ENCODE peak calls at places on chromosomes 4 and X, in six cellular contexts. I is spleen, O is stomach, X is lower leg skin, Q is adrenal gland, L is upper lobe of left lung. P is an unnamed sample.

GRCh38 chrX:137025930-137026329 is 7.9 kb downstream of the GPR101 start:
- DNase-seq in I (no peak), L (no peak), O (no peak), Q (no peak), X (no peak), P (no peak)

GRCh38 chr4:184343400-184344177 is 125.9 kb upstream of the ENPP6 start:
- DNase-seq in X (peak; percentile 62), Q (peak; percentile 86), L (peak; percentile 88), O (peak; percentile 77), I (peak; percentile 91), P (peak; percentile 93)

GRCh38 chr4:107740950-107741701 is 21.1 kb upstream of the PAPSS1 start:
- DNase-seq in L (no peak), O (no peak), I (no peak), X (no peak), Q (peak; percentile 67), P (no peak)

GRCh38 chr4:82638479-82638878 is 76.7 kb upstream of the TMEM150C start:
- DNase-seq in X (no peak), I (no peak), Q (no peak), L (no peak), O (no peak), P (no peak)

GRCh38 chr4:3836802-3837601 is 70.8 kb downstream of the ADRA2C start:
- DNase-seq in I (no peak), O (no peak), Q (peak; percentile 31), L (no peak), X (no peak), P (no peak)

GRCh38 chr4:95220205-95221175 is 328.3 kb downstream of the UNC5C start:
- DNase-seq in X (no peak), I (no peak), Q (no peak), L (no peak), O (no peak), P (no peak)

GRCh38 chr4:184097240-184097619 is 120.4 kb downstream of the ENPP6 start:
- DNase-seq in X (peak; percentile 34), I (peak; percentile 89), Q (peak; percentile 46), O (peak; percentile 37), L (peak; percentile 39), P (no peak)

GRCh38 chr4:79209822-79210635 is 115.8 kb downstream of the NAA11 start:
- DNase-seq in Q (no peak), X (peak; percentile 27), O (no peak), I (peak; percentile 44), L (no peak), P (no peak)

GRCh38 chr4:186727977-186728519 is 4.4 kb upstream of the FAT1 start:
- DNase-seq in O (no peak), L (no peak), X (no peak), Q (no peak), I (no peak), P (peak; percentile 39)

GRCh38 chr4:8746523-8747466 is 124.8 kb downstream of the HMX1 start:
- DNase-seq in L (peak; percentile 7), I (peak; percentile 44), Q (no peak), O (no peak), X (no peak), P (no peak)

GRCh38 chr4:103451341-103451740 is 253.2 kb upstream of the CENPE start:
- DNase-seq in L (no peak), O (no peak), X (no peak), I (no peak), Q (no peak), P (no peak)

GRCh38 chr4:186724861-186725419 is 1.3 kb upstream of the FAT1 start:
- DNase-seq in L (no peak), X (no peak), I (no peak), Q (no peak), O (no peak), P (peak; percentile 87)

GRCh38 chr4:143558823-143559756 is 45.6 kb downstream of the SMARCA5 start:
- DNase-seq in L (peak; percentile 88), X (peak; percentile 20), Q (peak; percentile 70), O (peak; percentile 78), I (peak; percentile 93), P (no peak)

GRCh38 chrX:137549073-137549472 is 16.9 kb upstream of the ZIC3 start:
- DNase-seq in Q (no peak), I (no peak), O (no peak), X (no peak), L (no peak), P (no peak)

GRCh38 chr4:142282870-142283431 is 563.1 kb downstream of the INPP4B start:
- DNase-seq in Q (no peak), X (no peak), O (no peak), L (no peak), I (no peak), P (no peak)

GRCh38 chr4:88341227-88342192 is 37.1 kb upstream of the HERC6 start:
- DNase-seq in L (peak; percentile 21), I (no peak), O (no peak), X (no peak), Q (no peak), P (no peak)

GRCh38 chr4:10343656-10344055 is 113.6 kb downstream of the ZNF518B start:
- DNase-seq in I (no peak), L (no peak), Q (no peak), O (no peak), X (no peak), P (no peak)

GRCh38 chr4:78432896-78433295 is 118.7 kb upstream of the ANXA3 start:
- DNase-seq in O (no peak), I (no peak), X (no peak), Q (no peak), L (no peak), P (peak; percentile 34)

GRCh38 chrX:105645667-105646354 is 176.5 kb upstream of the NRK start:
- DNase-seq in O (no peak), X (no peak), I (no peak), L (no peak), Q (peak; percentile 18), P (no peak)

GRCh38 chr4:23654791-23655190 is 235.1 kb downstream of the PPARGC1A start:
- DNase-seq in Q (no peak), L (no peak), O (no peak), X (no peak), I (no peak), P (no peak)

GRCh38 chrX:12950851-12951589 is 23.9 kb upstream of the TMSB4X start:
- DNase-seq in X (no peak), I (peak; percentile 92), O (peak; percentile 39), Q (no peak), L (peak; percentile 72), P (no peak)

GRCh38 chr4:90112715-90113114 is 14.5 kb upstream of the CCSER1 start:
- DNase-seq in L (no peak), O (no peak), X (no peak), I (no peak), Q (no peak), P (no peak)

GRCh38 chr4:152356428-152357034 is 179.4 kb downstream of the FBXW7 start:
- DNase-seq in L (no peak), I (no peak), X (no peak), Q (no peak), O (no peak), P (no peak)

GRCh38 chr4:53490965-53491622 is 100.2 kb downstream of the LNX1 start:
- DNase-seq in O (peak; percentile 38), Q (peak; percentile 73), L (no peak), I (no peak), X (peak; percentile 41), P (no peak)

GRCh38 chr4:70544279-70544870 is 26.0 kb downstream of the AMTN start:
- DNase-seq in Q (no peak), I (no peak), X (no peak), L (no peak), O (no peak), P (no peak)

GRCh38 chr4:110638347-110638746 is 15.5 kb upstream of the PITX2 start:
- DNase-seq in L (no peak), I (no peak), Q (no peak), X (no peak), O (no peak), P (no peak)

GRCh38 chr4:113591982-113592381 is 169.6 kb downstream of the CAMK2D start:
- DNase-seq in X (no peak), Q (no peak), I (no peak), L (no peak), O (no peak), P (no peak)

GRCh38 chr4:160318567-160319220 is 1215.8 kb downstream of the RAPGEF2 start:
- DNase-seq in I (no peak), X (no peak), L (no peak), O (no peak), Q (no peak), P (no peak)

GRCh38 chr4:79917246-79917645 is 155.8 kb downstream of the ANTXR2 start:
- DNase-seq in O (peak; percentile 31), X (no peak), Q (peak; percentile 33), L (peak; percentile 22), I (no peak), P (no peak)

GRCh38 chrX:14922437-14922836 is 49.2 kb downstream of the MOSPD2 start:
- DNase-seq in L (no peak), Q (peak; percentile 14), X (no peak), O (no peak), I (no peak), P (no peak)

GRCh38 chrX:154436597-154437397 is at the start of gene GDI1:
- DNase-seq in L (peak; percentile 45), I (peak; percentile 90), X (no peak), Q (no peak), O (peak; percentile 43), P (no peak)
- TF ChIP-seq POLR2A in L (peak; percentile 24), I (peak; percentile 23), X (no peak), Q (peak; percentile 21), O (no peak), P (peak; percentile 22)

GRCh38 chrX:153693216-153694086 is 5.7 kb downstream of the SLC6A8 start:
- DNase-seq in L (no peak), O (no peak), I (no peak), X (no peak), Q (no peak), P (no peak)
- TF ChIP-seq POLR2A in L (no peak), O (no peak), I (no peak), X (no peak), Q (no peak), P (no peak)

DNA sequence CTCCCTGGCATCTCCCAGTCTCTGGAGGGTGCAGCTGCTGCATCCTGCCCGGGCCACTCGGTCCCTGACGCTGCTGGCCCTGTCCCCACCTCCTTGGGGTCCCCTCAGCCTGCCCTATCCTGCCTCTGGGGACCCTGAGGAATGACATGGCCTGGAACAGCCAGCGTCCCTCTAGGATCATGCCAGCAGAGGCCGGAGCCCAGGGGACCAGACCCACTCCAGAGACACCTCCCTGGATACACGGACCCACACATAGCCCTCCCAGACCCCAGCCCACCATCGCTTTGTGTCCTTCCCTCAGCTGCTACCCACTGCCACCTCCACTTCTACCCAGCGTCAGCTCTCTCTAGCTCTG is 35.5 kb downstream of the CPLX1 start:
- DNase-seq in X (no peak), O (no peak), L (no peak), Q (no peak), I (no peak), P (no peak)
- TF ChIP-seq POLR2A in X (no peak), O (no peak), L (no peak), Q (no peak), I (no peak), P (no peak)

GRCh38 chrX:39728852-39729587 is 368.7 kb downstream of the BCOR start:
- DNase-seq in I (no peak), O (no peak), X (no peak), Q (no peak), L (no peak), P (no peak)

GRCh38 chrX:39731390-39731680 is 366.4 kb downstream of the BCOR start:
- DNase-seq in L (no peak), I (no peak), Q (no peak), O (no peak), X (no peak), P (no peak)

GRCh38 chrX:39731735-39732134 is 366.0 kb downstream of the BCOR start:
- DNase-seq in X (no peak), Q (no peak), L (no peak), O (no peak), I (no peak), P (no peak)

GRCh38 chrX:39729834-39730670 is 367.7 kb downstream of the BCOR start:
- DNase-seq in L (no peak), X (no peak), I (no peak), O (no peak), Q (no peak), P (no peak)

GRCh38 chrX:39730671-39731389 is 366.9 kb downstream of the BCOR start:
- DNase-seq in Q (peak; percentile 83), O (peak; percentile 69), I (peak; percentile 85), L (peak; percentile 50), X (peak; percentile 38), P (peak; percentile 92)
- TF ChIP-seq POLR2A in Q (no peak), O (no peak), I (no peak), L (no peak), X (no peak), P (no peak)